ENCODE peak calls at places on chromosomes 11 and 22, in ten cellular contexts. D, S, R, J, O, A, Y, C, W and B are unnamed samples.

GRCh38 chr11:83392556-83392955 is 106.4 kb upstream of the CCDC90B start:
- DNase-seq in O (no peak), J (no peak), A (no peak), R (no peak), D (no peak), W (no peak), Y (no peak), C (no peak), S (no peak), B (no peak)

GRCh38 chr22:19121631-19122142 is 525 bp downstream of the DGCR2 start:
- DNase-seq in C (peak), Y (peak), R (no peak), D (peak), O (peak), S (no peak), A (peak), J (peak), W (peak), B (no peak)

GRCh38 chr22:48262596-48263430 is 1500.4 kb downstream of the TBC1D22A start:
- DNase-seq in W (no peak), S (no peak), J (no peak), A (no peak), Y (no peak), O (no peak), C (no peak), D (no peak), R (no peak), B (no peak)

GRCh38 chr11:104668797-104669463 is 229.3 kb downstream of the CASP12 start:
- DNase-seq in O (no peak), W (no peak), J (no peak), D (no peak), S (no peak), Y (no peak), A (no peak), C (no peak), R (no peak), B (no peak)

GRCh38 chr11:118928870-118929495 is 3.3 kb upstream of the BCL9L start:
- DNase-seq in C (no peak), W (peak), S (no peak), J (peak), D (no peak), R (no peak), Y (peak), O (peak), A (no peak), B (peak)

GRCh38 chr11:12629601-12630313 is 44.5 kb upstream of the TEAD1 start:
- DNase-seq in O (no peak), R (no peak), J (no peak), D (no peak), W (no peak), Y (no peak), A (no peak), C (no peak), S (no peak), B (no peak)

GRCh38 chr22:30763815-30764686 is 69.4 kb downstream of the OSBP2 start:
- DNase-seq in W (no peak), R (peak), O (peak), C (peak), D (peak), A (peak), Y (no peak), J (peak), S (no peak), B (no peak)

GRCh38 chr11:128917144-128917684 is 25.5 kb downstream of the TP53AIP1 start:
- DNase-seq in C (no peak), R (no peak), O (no peak), J (no peak), W (no peak), D (no peak), A (no peak), Y (peak), S (no peak), B (no peak)

GRCh38 chr22:50548046-50548912 is 2.6 kb downstream of the KLHDC7B start:
- DNase-seq in Y (no peak), W (no peak), D (no peak), O (no peak), R (no peak), C (no peak), S (no peak), A (no peak), J (no peak), B (no peak)

GRCh38 chr11:2522636-2523255 is 77.9 kb downstream of the KCNQ1 start:
- DNase-seq in Y (no peak), R (peak), A (peak), J (peak), O (peak), S (no peak), D (peak), C (peak), W (peak), B (no peak)

GRCh38 chr11:32489464-32489863 is 54.1 kb upstream of the WT1 start:
- DNase-seq in S (no peak), A (no peak), D (no peak), R (no peak), C (peak), Y (no peak), J (no peak), W (no peak), O (no peak), B (no peak)

GRCh38 chr11:40235841-40236240 is 1223.6 kb downstream of the LRRC4C start:
- DNase-seq in C (no peak), D (no peak), Y (no peak), R (no peak), W (no peak), O (no peak), J (no peak), A (no peak), S (no peak), B (no peak)

GRCh38 chr11:34397120-34397519 is 39.3 kb upstream of the ABTB2 start:
- DNase-seq in C (no peak), D (no peak), W (no peak), R (no peak), S (no peak), A (no peak), O (no peak), Y (no peak), J (no peak), B (no peak)

GRCh38 chr11:58567889-58568512 is 7.7 kb downstream of the LPXN start:
- DNase-seq in C (peak), S (no peak), R (no peak), Y (peak), O (peak), W (peak), A (peak), J (peak), D (peak), B (no peak)

GRCh38 chr11:75450826-75451783 is 18.1 kb upstream of the KLHL35 start:
- DNase-seq in A (no peak), S (no peak), O (no peak), R (no peak), Y (no peak), C (peak), W (no peak), J (no peak), D (no peak), B (no peak)

GRCh38 chr11:9180784-9181183 is 84.4 kb downstream of the DENND5A start:
- DNase-seq in S (no peak), Y (no peak), C (no peak), R (no peak), D (no peak), J (no peak), O (no peak), A (no peak), W (no peak), B (no peak)

GRCh38 chr11:315051-315481 is 1.2 kb downstream of the IFITM1 start:
- DNase-seq in J (no peak), W (no peak), S (no peak), O (no peak), D (no peak), A (no peak), Y (no peak), R (no peak), C (no peak), B (no peak)

GRCh38 chr11:13970986-13971385 is 8.5 kb downstream of the SPON1 start:
- DNase-seq in W (no peak), J (no peak), C (peak), A (peak), S (no peak), Y (no peak), O (no peak), D (no peak), R (no peak), B (no peak)

GRCh38 chr22:23478175-23478574 is 101.9 kb downstream of the IGLL1 start:
- DNase-seq in D (no peak), Y (no peak), S (no peak), J (no peak), W (no peak), A (no peak), O (no peak), C (no peak), R (no peak), B (no peak)

GRCh38 chr11:1858154-1858553 is 5.3 kb downstream of the LSP1 start:
- DNase-seq in O (no peak), D (no peak), Y (no peak), C (no peak), W (no peak), S (no peak), J (no peak), A (no peak), R (no peak), B (no peak)

GRCh38 chr11:2862950-2863618 is 22.5 kb downstream of the CDKN1C start:
- DNase-seq in Y (peak), R (no peak), A (no peak), W (no peak), O (no peak), D (no peak), S (no peak), C (peak), J (no peak), B (no peak)

GRCh38 chr11:16611395-16612233 is 126.8 kb upstream of the C11orf58 start:
- DNase-seq in D (no peak), Y (no peak), C (peak), J (no peak), O (no peak), W (no peak), A (no peak), R (no peak), S (no peak), B (no peak)

GRCh38 chr22:43186272-43187170 is at the start of gene TTLL12:
- DNase-seq in A (peak), D (peak), S (no peak), Y (peak), W (peak), C (peak), J (peak), R (no peak), O (peak), B (no peak)

GRCh38 chr11:119249671-119250010 is 43.5 kb downstream of the CBL start:
- DNase-seq in J (no peak), S (no peak), R (no peak), C (no peak), Y (no peak), W (no peak), O (no peak), A (no peak), D (no peak), B (no peak)

GRCh38 chr11:14179126-14179820 is 179.7 kb downstream of the RRAS2 start:
- DNase-seq in D (no peak), A (no peak), R (no peak), O (no peak), W (no peak), S (no peak), J (no peak), C (no peak), Y (no peak), B (no peak)

GRCh38 chr11:19725379-19726079 is 12.9 kb downstream of the NAV2 start:
- DNase-seq in O (peak), C (no peak), Y (no peak), S (no peak), D (no peak), W (no peak), J (no peak), A (peak), R (no peak), B (no peak)

GRCh38 chr11:107006076-107006833 is 12.0 kb downstream of the GUCY1A2 start:
- DNase-seq in R (no peak), A (no peak), O (no peak), Y (no peak), J (no peak), S (no peak), C (no peak), D (no peak), W (no peak), B (no peak)

GRCh38 chr11:69240332-69241074 is 53.5 kb upstream of the MYEOV start:
- DNase-seq in A (peak), D (no peak), S (no peak), W (no peak), R (no peak), J (peak), O (no peak), Y (no peak), C (peak), B (peak)

GRCh38 chr11:117232911-117233409 is 489 bp downstream of the RNF214 start:
- DNase-seq in A (no peak), W (no peak), S (no peak), J (no peak), R (no peak), Y (no peak), C (peak), O (peak), D (peak), B (no peak)
- H3K27ac ChIP-seq in A (peak), W (peak), S (peak), J (peak), R (peak), Y (peak), C (no peak), O (peak), D (peak), B (peak)

DNA sequence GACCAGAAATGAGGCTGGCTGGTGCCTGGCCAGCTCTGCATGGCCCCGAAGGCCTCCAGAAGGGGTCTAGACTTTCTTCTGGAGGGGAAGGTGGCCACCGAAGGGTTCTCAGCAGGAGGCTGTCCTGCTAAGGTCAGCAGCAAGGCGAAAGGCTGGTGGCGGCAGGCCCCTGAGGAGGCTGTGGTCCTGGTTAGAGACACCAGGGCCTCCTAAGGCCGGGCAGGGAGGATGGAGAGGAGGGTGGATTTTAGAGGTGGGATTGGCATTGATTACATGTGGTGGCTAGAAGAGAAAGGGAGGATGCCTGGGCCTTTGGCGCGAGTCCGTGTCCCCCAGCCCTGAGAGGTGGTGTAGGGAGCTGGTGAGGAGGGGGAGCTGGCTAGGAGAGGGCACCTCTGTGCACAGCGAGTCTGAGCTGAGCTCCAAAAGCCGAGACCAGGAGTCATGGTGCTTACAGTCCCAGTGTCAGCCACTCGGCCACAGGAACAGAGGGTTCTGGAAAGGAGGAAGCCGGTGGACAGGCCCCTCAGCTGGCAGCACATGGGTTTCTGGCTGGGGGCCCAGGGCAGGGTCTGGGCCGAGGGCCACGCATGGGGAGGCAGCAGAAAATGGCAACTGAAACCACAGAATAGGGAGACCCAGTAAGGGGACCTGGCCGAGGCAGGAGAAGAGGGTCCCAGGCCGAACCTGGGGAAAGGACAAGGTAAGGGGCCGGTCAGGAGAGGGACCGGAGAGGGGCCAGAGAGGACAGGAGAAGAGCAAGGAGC is 2.5 kb downstream of the FERMT3 start:
- DNase-seq in A (no peak), W (no peak), S (no peak), R (no peak), C (peak), D (no peak), J (no peak), Y (no peak), O (no peak), B (no peak)
- TF ChIP-seq CTCF in A (no peak), W (no peak), S (no peak), R (no peak), C (no peak), D (no peak), J (no peak), Y (no peak), O (no peak), B (no peak)

GRCh38 chr22:45208993-45209838 is 31.5 kb downstream of the KIAA0930 start:
- DNase-seq in O (no peak), C (peak), S (no peak), Y (no peak), R (peak), D (no peak), J (no peak), W (no peak), A (no peak), B (no peak)
- H3K27ac ChIP-seq in O (no peak), C (no peak), S (peak), Y (no peak), R (peak), D (no peak), J (no peak), W (peak), A (peak), B (peak)

DNA sequence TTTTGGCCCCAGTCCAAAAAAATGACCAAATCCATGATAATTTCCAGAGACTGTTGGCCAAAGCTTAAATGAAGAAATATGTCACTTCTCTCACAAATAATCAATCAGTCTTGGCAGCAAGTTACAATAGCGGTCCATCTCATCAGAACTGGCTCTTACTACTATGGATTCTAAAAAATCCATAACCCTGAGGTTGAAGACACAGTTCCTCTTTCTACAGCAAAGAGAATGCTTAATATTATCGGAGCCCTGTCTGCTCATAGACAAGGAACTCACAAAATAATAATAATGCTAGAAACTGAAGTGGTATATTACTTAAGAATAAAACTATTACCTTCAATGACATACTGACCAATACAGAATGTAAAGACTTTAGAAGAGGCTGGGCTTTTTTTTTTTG is 1.1 kb upstream of the MS4A13 start:
- DNase-seq in S (no peak), W (no peak), C (no peak), O (no peak), J (no peak), R (no peak), D (no peak), Y (no peak), A (no peak), B (no peak)
- TF ChIP-seq CTCF in S (no peak), W (no peak), C (no peak), O (no peak), J (no peak), R (no peak), D (no peak), Y (no peak), A (no peak), B (no peak)

GRCh38 chr11:6647282-6647679 is 8.3 kb downstream of the DCHS1 start:
- DNase-seq in A (no peak), O (no peak), W (peak), R (no peak), Y (peak), S (no peak), D (no peak), J (peak), C (no peak), B (peak)
- H3K27ac ChIP-seq in A (peak), O (peak), W (peak), R (no peak), Y (peak), S (peak), D (no peak), J (peak), C (no peak), B (peak)

DNA sequence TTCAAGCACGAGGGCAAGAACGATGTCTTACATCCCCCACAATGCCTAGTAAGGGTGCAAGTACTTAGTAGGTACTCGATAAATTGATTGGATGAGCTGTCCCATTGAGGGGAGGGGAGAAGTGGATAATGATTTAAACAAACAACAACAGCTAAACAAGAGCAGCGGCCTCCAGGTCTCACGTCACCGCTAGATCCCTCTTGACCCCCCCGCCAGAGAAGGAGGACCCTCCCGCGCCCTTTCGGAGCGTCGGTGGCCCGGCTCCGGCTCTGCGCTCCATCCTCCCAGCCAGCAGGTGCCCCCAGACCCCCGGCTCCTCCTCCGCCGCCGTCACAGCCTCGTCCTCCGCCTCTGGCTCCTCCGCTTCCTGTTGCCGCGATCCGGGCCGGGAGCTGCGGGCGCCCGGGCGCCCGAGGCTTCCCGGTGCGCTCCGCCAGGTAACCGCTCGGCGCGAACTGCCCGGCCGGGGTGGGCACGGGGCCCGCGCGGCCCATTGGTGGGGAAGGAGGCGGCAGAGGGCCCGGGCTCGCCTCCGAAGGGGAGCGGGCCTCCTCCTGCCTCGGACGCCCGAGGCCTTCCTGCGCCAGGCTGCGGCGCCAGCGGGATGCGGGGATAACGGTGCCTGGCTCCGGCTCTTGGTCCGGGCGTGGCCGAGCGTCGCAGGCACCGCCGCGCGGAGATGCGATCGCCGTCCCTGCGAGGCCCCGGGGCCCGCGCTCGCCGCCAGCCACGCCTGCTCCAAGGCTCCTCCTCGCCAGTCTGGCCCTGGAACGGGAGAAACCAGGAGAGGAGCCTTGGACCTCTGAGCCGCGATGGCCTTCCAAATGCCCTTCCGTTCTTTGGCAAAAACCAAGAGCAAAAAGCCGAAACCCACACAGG is at the start of gene TLCD5:
- DNase-seq in R (peak), S (no peak), D (peak), J (peak), W (peak), O (peak), Y (peak), C (peak), A (peak), B (no peak)
- TF ChIP-seq CTCF in R (peak), S (no peak), D (no peak), J (no peak), W (peak), O (no peak), Y (peak), C (peak), A (no peak), B (no peak)

DNA sequence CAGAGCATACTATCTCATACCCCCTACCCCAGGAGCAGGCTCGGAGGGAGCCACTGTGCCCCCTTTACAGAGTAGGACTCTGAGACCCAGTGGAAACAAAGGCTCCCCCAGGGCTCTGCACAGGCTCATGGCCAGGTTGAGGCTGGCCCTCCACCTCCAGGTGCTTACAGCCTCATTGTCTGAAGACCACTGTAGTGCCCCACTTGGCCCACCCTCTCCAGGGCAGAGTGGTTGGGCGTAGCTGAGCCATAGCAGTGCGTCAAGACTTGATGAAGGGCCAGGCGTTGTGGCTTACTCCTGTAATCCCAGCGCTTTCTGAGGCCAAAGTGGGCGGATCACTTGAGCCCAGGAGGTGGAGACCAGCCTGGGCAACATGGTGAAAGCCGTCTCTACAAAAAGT is 1.7 kb downstream of the ANKRD13D start:
- DNase-seq in S (no peak), A (no peak), Y (peak), J (no peak), W (no peak), C (no peak), D (no peak), R (no peak), O (peak), B (no peak)
- H3K27ac ChIP-seq in S (peak), A (peak), Y (peak), J (no peak), W (peak), C (no peak), D (no peak), R (peak), O (no peak), B (peak)

GRCh38 chr11:73384871-73385692 is 8.9 kb downstream of the RELT start:
- DNase-seq in J (peak), A (peak), O (peak), W (no peak), Y (peak), D (peak), R (no peak), C (no peak), S (peak), B (no peak)
- TF ChIP-seq CTCF in J (no peak), A (no peak), O (no peak), W (no peak), Y (no peak), D (no peak), R (no peak), C (no peak), S (no peak), B (no peak)

GRCh38 chr11:88315981-88316441 is 21.5 kb downstream of the CTSC start:
- DNase-seq in J (no peak), O (no peak), A (no peak), C (no peak), Y (no peak), R (no peak), S (no peak), D (no peak), W (no peak), B (no peak)
- H3K27ac ChIP-seq in J (no peak), O (no peak), A (no peak), C (no peak), Y (no peak), R (no peak), S (no peak), D (no peak), W (no peak), B (no peak)